ENCODE peak calls at places on chromosomes 6 and 20, in eight cellular contexts. L is glutamatergic neuron; S is left kidney; A is NCI-H446; X is Right ventricle myocardium inferior; W is RPMI7951; F is stimulated activated CD4-positive, alpha-beta T cell treated with anti-CD3 and anti-CD28 coated beads, TNF-alpha, amount 100 ng/mL, for 48 hours; P is heart right ventricle. O is an unnamed sample.

GRCh38 chr20:3068986-3069900 is 2.2 kb upstream of the OXT start:
- DNase-seq in L (no peak), S (no peak), A (no peak), X (no peak), W (peak), F (no peak), P (no peak), O (peak)

GRCh38 chr6:80022803-80023202 is 18.4 kb downstream of the TTK start:
- DNase-seq in L (no peak), S (no peak), A (no peak), X (no peak), W (peak), F (no peak), P (no peak), O (no peak)

GRCh38 chr20:46400253-46400652 is 6.2 kb downstream of the ELMO2 start:
- DNase-seq in L (no peak), S (peak), A (no peak), X (no peak), W (peak), F (no peak), P (no peak), O (no peak)

GRCh38 chr20:63934271-63935068 is 21.7 kb downstream of the UCKL1 start:
- DNase-seq in L (peak), S (no peak), A (no peak), X (peak), W (no peak), F (no peak), P (no peak), O (no peak)

GRCh38 chr6:25454141-25454540 is 175.0 kb downstream of the CARMIL1 start:
- DNase-seq in L (no peak), S (no peak), A (no peak), X (no peak), W (no peak), F (no peak), P (no peak), O (no peak)

GRCh38 chr6:16316741-16317251 is 78.4 kb downstream of the GMPR start:
- DNase-seq in L (peak), S (peak), A (peak), X (no peak), W (peak), F (no peak), P (no peak), O (peak)

GRCh38 chr6:53483423-53484353 is 61.2 kb downstream of the GCLC start:
- DNase-seq in L (no peak), S (peak), A (peak), X (peak), W (peak), F (no peak), P (peak), O (no peak)

GRCh38 chr6:49556429-49556837 is 6.0 kb downstream of the C6orf141 start:
- DNase-seq in L (no peak), S (no peak), A (no peak), X (no peak), W (peak), F (no peak), P (no peak), O (peak)

GRCh38 chr6:160248538-160248937 is 10.1 kb downstream of the SLC22A2 start:
- DNase-seq in L (no peak), S (no peak), A (no peak), X (no peak), W (peak), F (no peak), P (no peak), O (no peak)

GRCh38 chr20:39152126-39152525 is 190.0 kb downstream of the DHX35 start:
- DNase-seq in L (no peak), S (peak), A (no peak), X (no peak), W (no peak), F (no peak), P (no peak), O (no peak)

GRCh38 chr20:53866787-53867740 is 203.3 kb downstream of the BCAS1 start:
- DNase-seq in L (no peak), S (peak), A (no peak), X (no peak), W (peak), F (no peak), P (no peak), O (no peak)

GRCh38 chr20:63735859-63736718 is at the start of gene LIME1:
- DNase-seq in L (peak), S (no peak), A (no peak), X (no peak), W (no peak), F (no peak), P (no peak), O (no peak)

GRCh38 chr20:11810316-11811130 is 107.2 kb upstream of the BTBD3 start:
- DNase-seq in L (no peak), S (no peak), A (peak), X (no peak), W (no peak), F (no peak), P (no peak), O (peak)

GRCh38 chr20:37776049-37776448 is 82.2 kb downstream of the CTNNBL1 start:
- DNase-seq in L (no peak), S (no peak), A (no peak), X (no peak), W (no peak), F (no peak), P (no peak), O (no peak)

GRCh38 chr20:23085415-23086055 is 589 bp downstream of the CD93 start:
- DNase-seq in L (no peak), S (no peak), A (no peak), X (no peak), W (no peak), F (no peak), P (peak), O (no peak)

GRCh38 chr20:10448270-10449156 is 13.4 kb downstream of the SLX4IP start:
- DNase-seq in L (no peak), S (no peak), A (peak), X (no peak), W (peak), F (no peak), P (no peak), O (no peak)

GRCh38 chr6:135520781-135521180 is 23.2 kb upstream of the AHI1 start:
- DNase-seq in L (no peak), S (no peak), A (no peak), X (no peak), W (no peak), F (no peak), P (no peak), O (no peak)

GRCh38 chr6:744954-745353 is 52.0 kb upstream of the EXOC2 start:
- DNase-seq in L (no peak), S (no peak), A (no peak), X (no peak), W (no peak), F (no peak), P (no peak), O (no peak)

GRCh38 chr6:34610819-34611477 is 54.8 kb upstream of the SPDEF start:
- DNase-seq in L (no peak), S (no peak), A (no peak), X (no peak), W (peak), F (no peak), P (no peak), O (no peak)

GRCh38 chr6:39553811-39554802 is 171.1 kb downstream of the KIF6 start:
- DNase-seq in L (no peak), S (peak), A (no peak), X (no peak), W (peak), F (no peak), P (no peak), O (no peak)

GRCh38 chr6:2351090-2351489 is 105.7 kb upstream of the GMDS start:
- DNase-seq in L (no peak), S (no peak), A (no peak), X (no peak), W (no peak), F (no peak), P (no peak), O (no peak)

GRCh38 chr6:20569000-20569610 is 34.8 kb downstream of the CDKAL1 start:
- DNase-seq in L (no peak), S (no peak), A (peak), X (no peak), W (peak), F (no peak), P (no peak), O (no peak)

GRCh38 chr6:129472239-129472638 is 237.7 kb downstream of the ARHGAP18 start:
- DNase-seq in L (no peak), S (no peak), A (no peak), X (no peak), W (no peak), F (no peak), P (no peak), O (no peak)

GRCh38 chr6:152472325-152472724 is 164.8 kb downstream of the SYNE1 start:
- DNase-seq in L (no peak), S (peak), A (no peak), X (no peak), W (peak), F (no peak), P (no peak), O (no peak)

GRCh38 chr6:39041072-39041471 is 7.5 kb upstream of the GLP1R start:
- DNase-seq in L (no peak), S (no peak), A (no peak), X (no peak), W (no peak), F (no peak), P (no peak), O (no peak)

GRCh38 chr20:34984756-34985261 is 29.1 kb downstream of the MYH7B start:
- DNase-seq in L (no peak), S (no peak), A (no peak), X (no peak), W (peak), F (no peak), P (no peak), O (no peak)

GRCh38 chr6:138654715-138655634 is 118.6 kb upstream of the CCDC28A start:
- DNase-seq in L (no peak), S (no peak), A (no peak), X (no peak), W (peak), F (peak), P (no peak), O (no peak)

GRCh38 chr6:17278289-17279061 is 2.7 kb upstream of the RBM24 start:
- DNase-seq in L (no peak), S (no peak), A (no peak), X (no peak), W (peak), F (no peak), P (no peak), O (no peak)

GRCh38 chr20:36311141-36311853 is 5.2 kb downstream of the DLGAP4 start:
- DNase-seq in L (no peak), S (no peak), A (no peak), X (no peak), W (no peak), F (no peak), P (no peak), O (no peak)

GRCh38 chr20:48827880-48828733 is at the start of gene PREX1:
- DNase-seq in L (peak), S (peak), A (peak), X (peak), W (peak), F (peak), P (peak), O (peak)

GRCh38 chr6:141303907-141304306 is 828.8 kb upstream of the GJE1 start:
- DNase-seq in L (no peak), S (no peak), A (no peak), X (no peak), W (no peak), F (no peak), P (no peak), O (no peak)

GRCh38 chr6:158646023-158646888 is 1.7 kb upstream of the DYNLT1 start:
- DNase-seq in L (no peak), S (no peak), A (no peak), X (no peak), W (no peak), F (no peak), P (no peak), O (no peak)

GRCh38 chr20:24470782-24471582 is 1.6 kb downstream of the SYNDIG1 start:
- DNase-seq in L (no peak), S (peak), A (peak), X (no peak), W (no peak), F (no peak), P (no peak), O (peak)

GRCh38 chr20:41142914-41143313 is 5.6 kb downstream of the PLCG1 start:
- DNase-seq in L (no peak), S (no peak), A (no peak), X (no peak), W (no peak), F (no peak), P (no peak), O (no peak)

GRCh38 chr6:84021625-84022024 is 11.9 kb upstream of the MRAP2 start:
- DNase-seq in L (no peak), S (no peak), A (no peak), X (no peak), W (no peak), F (no peak), P (no peak), O (no peak)

GRCh38 chr6:39335780-39336541 is 13.5 kb upstream of the KCNK16 start:
- DNase-seq in L (no peak), S (no peak), A (no peak), X (no peak), W (peak), F (no peak), P (no peak), O (no peak)

GRCh38 chr6:8481727-8482126 is 46.4 kb upstream of the SLC35B3 start:
- DNase-seq in L (no peak), S (no peak), A (no peak), X (no peak), W (no peak), F (no peak), P (no peak), O (no peak)

GRCh38 chr6:45132059-45132458 is 196.1 kb upstream of the RUNX2 start:
- DNase-seq in L (no peak), S (peak), A (no peak), X (no peak), W (peak), F (no peak), P (no peak), O (no peak)

GRCh38 chr6:13412639-13413465 is 74.5 kb downstream of the GFOD1 start:
- DNase-seq in L (no peak), S (no peak), A (no peak), X (no peak), W (no peak), F (no peak), P (no peak), O (no peak)

O was measured in COR-L47.